ENCODE peak calls at places on chromosomes 12 and 14, in five cellular contexts. N is IMR-90, L is stomach, C is NB4, B is HepG2. D is an unnamed sample.

GRCh38 chr12:78963439-78964222 is 99.1 kb downstream of the SYT1 start:
- DNase-seq in C (no peak), N (peak), L (no peak), B (no peak), D (no peak)

GRCh38 chr14:30443368-30444007 is 115.5 kb upstream of the G2E3 start:
- DNase-seq in L (no peak), N (peak), C (peak), B (peak), D (no peak)

GRCh38 chr12:47082963-47083621 is 3.3 kb upstream of the AMIGO2 start:
- DNase-seq in N (peak), L (no peak), B (no peak), C (peak), D (no peak)

GRCh38 chr14:102540310-102541028 is 30.9 kb upstream of the ANKRD9 start:
- DNase-seq in B (peak), C (no peak), N (peak), L (no peak), D (no peak)

GRCh38 chr12:71664411-71665108 is 459 bp downstream of the THAP2 start:
- DNase-seq in L (no peak), B (no peak), C (no peak), N (peak), D (no peak)

GRCh38 chr12:1117970-1118563 is 127.0 kb downstream of the ERC1 start:
- DNase-seq in B (peak), N (peak), L (peak), C (peak), D (no peak)

GRCh38 chr12:132580701-132581292 is 29.6 kb downstream of the LRCOL1 start:
- DNase-seq in C (no peak), B (no peak), N (no peak), L (no peak), D (no peak)

GRCh38 chr14:95207475-95208253 is 50.3 kb upstream of the DICER1 start:
- DNase-seq in B (no peak), L (no peak), C (no peak), N (no peak), D (no peak)

GRCh38 chr14:84998216-84998615 is 531.7 kb upstream of the FLRT2 start:
- DNase-seq in L (no peak), B (no peak), C (no peak), N (no peak), D (no peak)

GRCh38 chr14:68542346-68542745 is 250.5 kb downstream of the ZFP36L1 start:
- DNase-seq in N (no peak), L (no peak), B (no peak), C (no peak), D (no peak)

GRCh38 chr14:68546839-68547238 is 246.0 kb downstream of the ZFP36L1 start:
- DNase-seq in N (peak), L (no peak), B (no peak), C (no peak), D (no peak)

GRCh38 chr14:68541128-68541896 is 251.6 kb downstream of the ZFP36L1 start:
- DNase-seq in N (no peak), B (no peak), L (no peak), C (no peak), D (no peak)

GRCh38 chr14:68543516-68543915 is 249.4 kb downstream of the ZFP36L1 start:
- DNase-seq in L (no peak), B (no peak), N (no peak), C (no peak), D (no peak)

DNA sequence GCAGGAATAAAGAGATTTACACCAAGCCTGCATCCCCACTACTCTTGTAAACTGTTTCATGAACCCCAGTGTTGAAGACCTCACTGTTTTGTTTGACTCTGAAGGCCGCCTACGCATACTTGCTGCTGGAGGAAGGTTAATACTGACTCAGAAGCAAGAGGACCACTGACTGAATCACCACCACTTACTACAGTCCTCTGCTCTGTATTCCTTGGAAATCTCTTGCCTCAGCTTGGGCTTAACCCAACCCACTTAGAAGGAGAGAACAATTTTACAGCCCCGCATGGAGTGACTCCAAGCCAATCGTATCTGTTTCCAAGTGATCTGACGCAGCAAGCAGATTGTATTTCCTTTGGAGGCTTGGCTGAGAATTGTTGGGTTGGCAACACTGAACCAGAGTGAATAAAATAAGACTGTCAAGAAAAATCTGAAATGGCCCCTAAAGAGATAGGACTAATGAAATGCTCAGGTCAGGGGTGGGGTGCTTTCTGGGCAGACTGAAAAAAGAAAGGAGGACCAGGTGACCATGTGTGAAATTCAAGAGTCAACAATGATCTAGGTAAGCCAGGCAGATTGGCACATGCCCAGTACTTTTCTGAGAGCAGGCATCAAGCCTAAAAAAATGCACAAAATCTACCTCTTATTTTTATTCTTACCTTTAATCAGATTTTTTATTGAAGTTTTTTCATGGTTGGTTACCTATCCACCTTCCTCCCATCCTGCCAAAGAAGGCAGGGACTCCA is 248.5 kb downstream of the ZFP36L1 start:
- DNase-seq in B (no peak), C (no peak), N (peak), L (peak), D (no peak)
- TF ChIP-seq POLR2A in B (no peak), C (no peak), N (peak), L (no peak), D (no peak)

GRCh38 chr14:71411280-71411595 is 504.0 kb downstream of the PCNX1 start:
- DNase-seq in B (no peak), L (no peak), C (no peak), N (no peak), D (no peak)

GRCh38 chr14:71415404-71415690 is 508.1 kb downstream of the PCNX1 start:
- DNase-seq in L (no peak), C (no peak), N (peak), B (no peak), D (no peak)

GRCh38 chr14:71416392-71416791 is 509.1 kb downstream of the PCNX1 start:
- DNase-seq in C (no peak), L (no peak), B (no peak), N (peak), D (no peak)

GRCh38 chr14:71411766-71412165 is 504.5 kb downstream of the PCNX1 start:
- DNase-seq in C (no peak), L (no peak), B (no peak), N (no peak), D (no peak)

GRCh38 chr14:71414631-71415403 is 507.6 kb downstream of the PCNX1 start:
- DNase-seq in N (peak), L (no peak), B (no peak), C (no peak), D (no peak)
- TF ChIP-seq POLR2A in N (no peak), L (no peak), B (no peak), C (no peak), D (no peak)

GRCh38 chr12:4287325-4288290 is 14.0 kb downstream of the CCND2 start:
- DNase-seq in N (no peak), L (no peak), B (no peak), C (no peak), D (no peak)
- TF ChIP-seq POLR2A in N (no peak), L (no peak), B (no peak), C (no peak), D (no peak)

DNA sequence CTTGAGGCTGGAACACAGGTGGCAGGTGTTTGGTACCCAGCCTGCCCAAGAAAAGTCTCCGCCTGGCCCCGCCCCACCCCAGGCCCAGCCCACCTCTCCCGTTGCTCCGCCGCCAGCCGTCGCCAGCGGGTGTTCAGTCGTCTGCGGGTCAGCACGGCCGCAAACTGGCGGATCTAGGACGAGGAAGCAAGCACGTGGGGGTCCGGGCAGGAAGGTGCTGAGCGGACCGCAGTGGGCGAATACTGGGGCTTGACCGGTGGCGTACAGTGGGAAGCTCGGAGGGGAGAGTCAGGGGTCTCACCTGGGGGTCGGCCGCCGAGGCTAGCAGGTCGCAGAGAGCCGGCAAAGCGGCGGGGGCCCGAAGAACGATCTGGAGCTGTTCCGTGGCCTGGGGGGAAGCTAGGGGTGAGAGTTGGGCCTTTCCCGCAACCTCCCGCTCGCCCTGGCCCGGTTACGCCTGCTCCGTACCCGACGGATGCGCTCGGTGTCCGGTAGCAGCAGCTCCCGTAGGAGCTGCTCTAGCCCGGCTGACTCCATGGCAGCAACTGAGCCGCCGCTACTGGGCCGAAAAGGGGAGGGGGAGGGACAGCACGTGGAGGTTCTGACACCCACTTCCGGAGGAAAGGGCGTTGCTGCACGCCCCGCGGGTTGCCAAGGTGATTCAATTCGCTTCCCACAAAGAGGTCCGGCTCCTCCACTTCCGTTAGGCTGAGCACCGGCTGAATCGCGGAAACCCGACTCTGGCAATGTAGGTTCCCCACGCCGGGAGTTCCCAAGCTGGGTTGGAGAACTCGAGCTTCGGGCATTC is at the start of gene IPO4:
- DNase-seq in L (peak), B (peak), C (peak), N (peak), D (peak)
- TF ChIP-seq POLR2A in L (no peak), B (peak), C (peak), N (peak), D (peak)

GRCh38 chr12:120495189-120495722 is 657 bp upstream of the DYNLL1 start:
- DNase-seq in C (no peak), L (no peak), N (no peak), B (no peak), D (no peak)

GRCh38 chr12:120497524-120498150 is 1.7 kb downstream of the DYNLL1 start:
- DNase-seq in N (peak), L (no peak), C (no peak), B (no peak), D (no peak)

GRCh38 chr12:120498870-120499515 is 3.1 kb downstream of the DYNLL1 start:
- DNase-seq in L (no peak), B (no peak), N (no peak), C (peak), D (no peak)

GRCh38 chr12:120496353-120497340 is 734 bp downstream of the DYNLL1 start:
- DNase-seq in C (peak), B (no peak), L (peak), N (peak), D (peak)

DNA sequence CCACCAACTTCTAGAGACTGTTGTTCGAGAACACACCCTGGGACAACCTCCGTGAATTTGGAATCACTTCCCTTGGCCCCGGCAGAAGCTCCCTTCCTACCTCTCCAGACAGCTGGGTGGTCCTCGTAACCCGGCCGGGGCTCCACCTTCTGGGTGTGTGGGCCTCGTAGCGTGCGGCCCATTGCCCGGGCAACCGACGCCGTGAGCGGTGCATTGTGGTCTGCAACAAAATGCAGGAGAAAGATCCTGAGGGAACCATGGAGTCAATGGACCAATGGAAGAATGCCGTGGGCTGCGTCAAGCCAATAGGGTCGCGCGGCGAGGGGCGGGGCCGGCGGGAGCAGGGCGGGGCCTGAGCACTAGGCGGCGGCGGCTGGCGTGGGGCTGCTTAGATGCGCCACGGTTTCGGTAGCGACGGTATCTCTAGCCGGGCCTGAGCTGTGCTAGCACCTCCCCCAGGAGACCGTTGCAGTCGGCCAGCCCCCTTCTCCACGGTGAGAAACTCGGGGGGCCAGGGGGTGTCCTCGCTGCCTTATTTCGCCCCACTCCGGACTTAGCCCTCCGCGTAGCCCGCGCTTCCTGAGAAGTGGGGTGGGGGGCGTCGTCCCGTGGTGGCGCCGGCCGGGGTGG is at the start of gene DYNLL1:
- DNase-seq in N (peak), B (peak), L (peak), C (peak), D (peak)
- TF ChIP-seq POLR2A in N (peak), B (peak), L (peak), C (peak), D (peak)

DNA sequence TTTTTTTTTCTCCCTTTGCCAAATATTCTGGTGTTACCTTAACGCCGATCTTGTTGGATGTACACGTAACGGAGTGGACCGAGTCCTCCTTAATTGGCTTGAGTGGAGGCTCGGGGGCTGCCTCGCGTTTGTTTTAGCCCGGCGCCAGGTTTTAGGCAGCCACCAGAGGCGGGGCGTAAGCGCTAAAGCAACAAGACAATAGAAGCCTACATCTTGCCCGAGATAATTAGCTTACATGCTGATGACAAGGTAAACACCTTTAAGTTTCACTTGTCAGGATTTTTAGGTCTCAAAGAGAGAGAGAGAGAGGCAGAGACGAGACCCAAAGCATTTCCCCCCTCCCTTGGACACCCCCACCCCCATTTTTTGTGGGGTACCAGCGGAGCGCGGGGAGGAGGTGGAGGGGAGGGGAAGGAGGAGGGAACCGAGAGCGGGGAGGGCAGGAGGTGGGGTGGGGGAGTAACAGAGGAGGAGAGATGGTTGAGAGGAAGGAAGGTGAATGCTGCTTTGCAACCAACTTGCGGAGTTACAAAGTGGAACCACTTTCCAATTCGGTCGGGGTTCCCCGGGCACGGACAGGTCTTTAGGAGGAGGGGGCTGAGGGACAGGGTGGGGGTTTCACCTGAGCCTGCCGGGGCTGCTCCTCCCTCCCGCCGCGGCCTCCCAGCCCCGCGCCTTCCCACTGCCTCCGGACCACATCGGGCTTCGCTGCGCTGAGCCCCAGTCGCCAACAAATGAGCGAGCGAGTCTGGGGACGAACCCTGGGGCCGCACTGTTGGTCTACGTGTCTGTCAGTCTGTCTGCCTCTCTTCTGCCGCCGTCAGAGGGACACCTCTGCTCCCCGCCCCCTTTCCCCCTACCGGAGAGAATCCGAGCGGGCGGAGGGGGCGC is at the start of gene NKX2-1:
- DNase-seq in L (no peak), N (no peak), B (no peak), C (peak), D (no peak)
- TF ChIP-seq POLR2A in L (no peak), N (no peak), B (no peak), C (no peak), D (no peak)